ENCODE peak calls at places on chromosome 4, in nine cellular contexts. One of them, this sample, is unnamed. For H3K4me1, the result is how much of the 10 kb centered on the place peaks cover.

GRCh38 chr4:142405021-142405991 is 440.8 kb downstream of the INPP4B start:
- DNase-seq in fibroblast of lung: peak
- DNase-seq in heart left ventricle: no peak
- DNase-seq in MM.1S: peak
- DNase-seq in K562: no peak
- DNase-seq in cardiac muscle cell: peak
- DNase-seq in A549: peak
- DNase-seq in colonic mucosa: peak
- DNase-seq in lung: peak
- DNase-seq in this sample: no peak

GRCh38 chr4:151420408-151420807 is 11.4 kb downstream of the FHIP1A start:
- DNase-seq in K562: no peak
- DNase-seq in heart left ventricle: no peak
- DNase-seq in A549: no peak
- DNase-seq in cardiac muscle cell: no peak
- DNase-seq in MM.1S: no peak
- DNase-seq in lung: no peak
- DNase-seq in fibroblast of lung: no peak
- DNase-seq in colonic mucosa: no peak
- DNase-seq in this sample: no peak

GRCh38 chr4:154741877-154742851 is 1.6 kb upstream of the LRAT start:
- DNase-seq in lung: no peak
- DNase-seq in colonic mucosa: no peak
- DNase-seq in MM.1S: no peak
- DNase-seq in cardiac muscle cell: peak
- DNase-seq in fibroblast of lung: peak
- DNase-seq in A549: no peak
- DNase-seq in K562: no peak
- DNase-seq in heart left ventricle: no peak
- DNase-seq in this sample: no peak

GRCh38 chr4:48939785-48940184 is 33.2 kb upstream of the OCIAD2 start:
- DNase-seq in MM.1S: no peak
- DNase-seq in lung: no peak
- DNase-seq in fibroblast of lung: peak
- DNase-seq in heart left ventricle: no peak
- DNase-seq in A549: peak
- DNase-seq in colonic mucosa: no peak
- DNase-seq in cardiac muscle cell: no peak
- DNase-seq in K562: no peak
- DNase-seq in this sample: no peak

GRCh38 chr4:112531146-112531545 is 15.2 kb upstream of the NEUROG2 start:
- DNase-seq in cardiac muscle cell: no peak
- DNase-seq in colonic mucosa: no peak
- DNase-seq in MM.1S: no peak
- DNase-seq in heart left ventricle: no peak
- DNase-seq in K562: no peak
- DNase-seq in fibroblast of lung: peak
- DNase-seq in A549: no peak
- DNase-seq in lung: no peak
- DNase-seq in this sample: no peak

GRCh38 chr4:111943796-111944203 is 201.5 kb upstream of the FAM241A start:
- DNase-seq in fibroblast of lung: peak
- DNase-seq in cardiac muscle cell: peak
- DNase-seq in colonic mucosa: peak
- DNase-seq in A549: peak
- DNase-seq in lung: peak
- DNase-seq in MM.1S: peak
- DNase-seq in K562: peak
- DNase-seq in heart left ventricle: no peak
- DNase-seq in this sample: peak

GRCh38 chr4:106522839-106523238 is 154.3 kb upstream of the GIMD1 start:
- DNase-seq in colonic mucosa: no peak
- DNase-seq in A549: no peak
- DNase-seq in MM.1S: no peak
- DNase-seq in lung: no peak
- DNase-seq in cardiac muscle cell: no peak
- DNase-seq in fibroblast of lung: no peak
- DNase-seq in K562: no peak
- DNase-seq in heart left ventricle: no peak
- DNase-seq in this sample: no peak

GRCh38 chr4:107058828-107059227 is 22.7 kb upstream of the DKK2 start:
- DNase-seq in colonic mucosa: no peak
- DNase-seq in lung: no peak
- DNase-seq in fibroblast of lung: peak
- DNase-seq in K562: no peak
- DNase-seq in A549: no peak
- DNase-seq in heart left ventricle: no peak
- DNase-seq in cardiac muscle cell: no peak
- DNase-seq in MM.1S: no peak
- DNase-seq in this sample: no peak

GRCh38 chr4:86769794-86770193 is 79.4 kb downstream of the SLC10A6 start:
- DNase-seq in K562: no peak
- DNase-seq in MM.1S: no peak
- DNase-seq in A549: no peak
- DNase-seq in heart left ventricle: no peak
- DNase-seq in lung: no peak
- DNase-seq in colonic mucosa: no peak
- DNase-seq in cardiac muscle cell: no peak
- DNase-seq in fibroblast of lung: no peak
- DNase-seq in this sample: no peak

GRCh38 chr4:140130677-140131076 is 23.3 kb downstream of the MAML3 start:
- DNase-seq in colonic mucosa: no peak
- DNase-seq in A549: no peak
- DNase-seq in K562: no peak
- DNase-seq in fibroblast of lung: peak
- DNase-seq in MM.1S: no peak
- DNase-seq in cardiac muscle cell: no peak
- DNase-seq in lung: no peak
- DNase-seq in heart left ventricle: no peak
- DNase-seq in this sample: no peak

GRCh38 chr4:150332086-150332485 is 249.9 kb upstream of the MAB21L2 start:
- DNase-seq in cardiac muscle cell: no peak
- DNase-seq in lung: no peak
- DNase-seq in MM.1S: no peak
- DNase-seq in heart left ventricle: no peak
- DNase-seq in colonic mucosa: no peak
- DNase-seq in A549: no peak
- DNase-seq in fibroblast of lung: no peak
- DNase-seq in K562: no peak
- DNase-seq in this sample: no peak

GRCh38 chr4:5055411-5055810 is 4.1 kb downstream of the STK32B start:
- DNase-seq in A549: no peak
- DNase-seq in MM.1S: no peak
- DNase-seq in K562: no peak
- DNase-seq in cardiac muscle cell: no peak
- DNase-seq in colonic mucosa: no peak
- DNase-seq in lung: no peak
- DNase-seq in fibroblast of lung: no peak
- DNase-seq in heart left ventricle: no peak
- DNase-seq in this sample: no peak

GRCh38 chr4:177349191-177349590 is 39.5 kb downstream of the NEIL3 start:
- DNase-seq in fibroblast of lung: no peak
- DNase-seq in heart left ventricle: no peak
- DNase-seq in K562: no peak
- DNase-seq in MM.1S: no peak
- DNase-seq in lung: no peak
- DNase-seq in colonic mucosa: no peak
- DNase-seq in cardiac muscle cell: no peak
- DNase-seq in A549: no peak
- DNase-seq in this sample: no peak

GRCh38 chr4:75254745-75255144 is 259.5 kb downstream of the RCHY1 start:
- DNase-seq in MM.1S: no peak
- DNase-seq in K562: no peak
- DNase-seq in heart left ventricle: no peak
- DNase-seq in lung: no peak
- DNase-seq in A549: no peak
- DNase-seq in colonic mucosa: no peak
- DNase-seq in cardiac muscle cell: no peak
- DNase-seq in fibroblast of lung: no peak
- DNase-seq in this sample: peak

GRCh38 chr4:26087108-26087507 is 173.1 kb downstream of the SMIM20 start:
- DNase-seq in MM.1S: no peak
- DNase-seq in cardiac muscle cell: no peak
- DNase-seq in lung: no peak
- DNase-seq in colonic mucosa: no peak
- DNase-seq in fibroblast of lung: peak
- DNase-seq in K562: no peak
- DNase-seq in heart left ventricle: no peak
- DNase-seq in A549: no peak
- DNase-seq in this sample: no peak

GRCh38 chr4:600850-601515 is 24.4 kb upstream of the PDE6B start:
- DNase-seq in A549: no peak
- DNase-seq in MM.1S: no peak
- DNase-seq in colonic mucosa: no peak
- DNase-seq in K562: peak
- DNase-seq in lung: no peak
- DNase-seq in cardiac muscle cell: no peak
- DNase-seq in heart left ventricle: no peak
- DNase-seq in fibroblast of lung: no peak
- DNase-seq in this sample: no peak

GRCh38 chr4:27186710-27187109 is 326.1 kb downstream of the STIM2 start:
- DNase-seq in MM.1S: no peak
- DNase-seq in cardiac muscle cell: no peak
- DNase-seq in K562: no peak
- DNase-seq in fibroblast of lung: no peak
- DNase-seq in A549: no peak
- DNase-seq in heart left ventricle: no peak
- DNase-seq in lung: no peak
- DNase-seq in colonic mucosa: no peak
- DNase-seq in this sample: no peak

DNA sequence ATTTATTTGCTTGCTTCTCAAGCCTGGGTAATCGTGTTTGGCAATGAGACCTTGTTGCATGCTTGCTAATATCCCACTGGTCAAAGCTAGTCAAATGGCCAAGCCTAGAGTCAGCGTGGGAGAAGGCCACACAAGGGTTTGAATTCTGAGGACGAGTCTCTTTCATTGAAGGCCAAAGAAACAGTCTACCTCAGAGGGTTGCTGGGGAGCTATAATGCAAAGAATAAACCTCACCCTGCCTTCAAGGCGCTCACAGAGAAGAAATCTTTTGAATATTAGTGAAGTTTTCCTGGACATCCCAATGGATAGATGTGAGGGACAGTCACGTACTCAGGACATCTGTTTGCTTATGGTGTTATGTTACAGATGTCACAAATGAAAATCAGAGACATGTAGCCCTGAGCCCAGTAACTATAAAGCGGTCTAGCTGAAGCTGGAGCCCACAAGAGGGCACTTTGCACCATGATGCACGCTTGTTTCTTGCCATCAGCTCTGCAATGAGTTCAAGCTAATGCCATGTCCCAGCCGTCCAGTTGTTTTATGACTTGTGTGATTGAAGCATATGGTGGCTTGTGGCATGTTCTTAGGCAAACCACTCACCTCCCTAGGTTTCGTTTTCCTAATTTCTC is 1.1 kb upstream of the TLR3 start:
- DNase-seq in colonic mucosa: peak
- DNase-seq in cardiac muscle cell: peak
- DNase-seq in lung: peak
- DNase-seq in K562: peak
- DNase-seq in heart left ventricle: no peak
- DNase-seq in MM.1S: peak
- DNase-seq in A549: no peak
- DNase-seq in fibroblast of lung: peak
- DNase-seq in this sample: peak
- TF ChIP-seq CTCF in colonic mucosa: peak
- TF ChIP-seq CTCF in cardiac muscle cell: peak
- TF ChIP-seq CTCF in lung: peak
- TF ChIP-seq CTCF in K562: no peak
- TF ChIP-seq CTCF in heart left ventricle: peak
- TF ChIP-seq CTCF in MM.1S: peak
- TF ChIP-seq CTCF in A549: peak
- TF ChIP-seq CTCF in fibroblast of lung: peak
- TF ChIP-seq CTCF in this sample: peak

GRCh38 chr4:163217505-163217904 is 50.8 kb upstream of the NAF1 start:
- DNase-seq in lung: no peak
- DNase-seq in colonic mucosa: no peak
- DNase-seq in fibroblast of lung: no peak
- DNase-seq in K562: no peak
- DNase-seq in A549: no peak
- DNase-seq in cardiac muscle cell: no peak
- DNase-seq in MM.1S: no peak
- DNase-seq in heart left ventricle: no peak
- DNase-seq in this sample: no peak
- H3K4me3 ChIP-seq in lung: no peak
- H3K4me3 ChIP-seq in colonic mucosa: no peak
- H3K4me3 ChIP-seq in fibroblast of lung: no peak
- H3K4me3 ChIP-seq in K562: no peak
- H3K4me3 ChIP-seq in A549: no peak
- H3K4me3 ChIP-seq in cardiac muscle cell: no peak
- H3K4me3 ChIP-seq in MM.1S: no peak
- H3K4me3 ChIP-seq in heart left ventricle: no peak
- H3K4me3 ChIP-seq in this sample: no peak

DNA sequence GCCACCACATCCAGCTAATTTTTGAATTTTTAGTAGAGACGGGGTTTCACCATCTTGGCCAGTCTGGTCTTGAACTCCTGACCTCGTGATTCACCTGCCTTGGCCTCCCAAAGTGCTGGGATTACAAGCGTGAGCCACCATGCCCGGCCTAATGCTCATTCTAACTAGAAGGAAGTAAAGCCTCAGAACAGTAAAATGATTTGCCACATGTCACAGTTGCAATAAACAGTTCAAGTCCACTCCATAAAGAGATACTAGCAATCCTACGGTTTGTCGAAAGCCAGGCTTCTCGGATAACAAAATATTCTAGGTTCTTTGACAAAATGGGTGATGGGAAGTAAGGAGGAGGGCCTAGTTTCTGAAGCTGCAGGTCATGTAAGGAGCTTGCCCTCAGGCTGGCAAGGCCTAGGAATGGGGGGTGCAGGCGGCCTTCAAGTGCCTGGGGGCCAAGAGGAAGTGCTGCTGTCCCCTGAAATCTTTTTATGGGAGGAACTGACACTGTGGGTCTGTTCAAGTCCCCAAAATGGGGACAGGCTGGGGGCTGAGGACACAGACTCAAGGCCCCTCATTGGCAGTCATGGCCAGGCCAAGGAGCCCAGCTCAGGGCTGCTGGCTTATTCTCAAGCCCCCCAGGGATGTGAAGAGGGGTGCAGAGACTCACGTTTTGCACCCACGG is 31.8 kb upstream of the ACSL1 start:
- DNase-seq in colonic mucosa: no peak
- DNase-seq in MM.1S: no peak
- DNase-seq in K562: no peak
- DNase-seq in fibroblast of lung: no peak
- DNase-seq in A549: no peak
- DNase-seq in heart left ventricle: no peak
- DNase-seq in lung: no peak
- DNase-seq in cardiac muscle cell: no peak
- DNase-seq in this sample: no peak
- H3K4me1 ChIP-seq in colonic mucosa: under half
- H3K4me1 ChIP-seq in MM.1S: under half
- H3K4me1 ChIP-seq in K562: under half
- H3K4me1 ChIP-seq in fibroblast of lung: under half
- H3K4me1 ChIP-seq in A549: under half
- H3K4me1 ChIP-seq in heart left ventricle: under half
- H3K4me1 ChIP-seq in lung: under half
- H3K4me1 ChIP-seq in cardiac muscle cell: under half
- H3K4me1 ChIP-seq in this sample: under half

DNA sequence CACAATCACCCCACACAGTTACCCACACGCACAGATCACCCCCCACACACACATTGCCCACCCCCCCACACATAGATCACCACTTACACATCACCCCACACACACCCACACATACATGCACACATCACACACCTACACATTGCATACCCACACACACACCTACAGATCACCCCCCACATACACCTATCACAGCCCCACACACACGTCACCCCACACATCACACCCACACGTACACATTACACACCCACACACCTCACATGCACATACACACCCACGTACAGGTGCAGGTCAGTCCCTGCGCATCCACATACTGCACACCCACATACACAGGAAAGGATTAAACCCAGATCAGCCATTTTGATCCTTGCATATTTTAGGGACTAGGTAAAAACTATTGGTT is 15.3 kb upstream of the TADA2B start:
- DNase-seq in A549: no peak
- DNase-seq in colonic mucosa: no peak
- DNase-seq in MM.1S: no peak
- DNase-seq in heart left ventricle: no peak
- DNase-seq in lung: no peak
- DNase-seq in K562: no peak
- DNase-seq in cardiac muscle cell: no peak
- DNase-seq in fibroblast of lung: no peak
- DNase-seq in this sample: no peak
- TF ChIP-seq CTCF in A549: no peak
- TF ChIP-seq CTCF in colonic mucosa: no peak
- TF ChIP-seq CTCF in MM.1S: no peak
- TF ChIP-seq CTCF in heart left ventricle: no peak
- TF ChIP-seq CTCF in lung: no peak
- TF ChIP-seq CTCF in K562: no peak
- TF ChIP-seq CTCF in cardiac muscle cell: no peak
- TF ChIP-seq CTCF in fibroblast of lung: no peak
- TF ChIP-seq CTCF in this sample: no peak